ENCODE peak calls at places on chromosomes 16 and 17, in seven cellular contexts. One of them, this sample, is unnamed.

GRCh38 chr17:44106801-44107200 is 16.6 kb downstream of the HDAC5 start:
- DNase-seq in heart left ventricle: no peak
- DNase-seq in stomach: no peak
- DNase-seq in body of pancreas: no peak
- DNase-seq in right lobe of liver: no peak
- DNase-seq in tibial nerve: no peak
- DNase-seq in adrenal gland: no peak
- DNase-seq in this sample: no peak

GRCh38 chr17:80660527-80661198 is 116.0 kb downstream of the RPTOR start:
- DNase-seq in heart left ventricle: no peak
- DNase-seq in stomach: no peak
- DNase-seq in tibial nerve: no peak
- DNase-seq in right lobe of liver: no peak
- DNase-seq in adrenal gland: no peak
- DNase-seq in body of pancreas: no peak
- DNase-seq in this sample: no peak

GRCh38 chr16:14529010-14529669 is 100.9 kb downstream of the PARN start:
- DNase-seq in body of pancreas: peak; percentile 83
- DNase-seq in stomach: peak; percentile 77
- DNase-seq in tibial nerve: peak; percentile 81
- DNase-seq in right lobe of liver: peak; percentile 60
- DNase-seq in adrenal gland: peak; percentile 78
- DNase-seq in heart left ventricle: peak; percentile 77
- DNase-seq in this sample: peak; percentile 91

GRCh38 chr16:3087243-3087791 is 11.8 kb downstream of the ZSCAN10 start:
- DNase-seq in adrenal gland: peak; percentile 48
- DNase-seq in tibial nerve: no peak
- DNase-seq in body of pancreas: no peak
- DNase-seq in stomach: no peak
- DNase-seq in heart left ventricle: peak; percentile 62
- DNase-seq in right lobe of liver: peak; percentile 70
- DNase-seq in this sample: no peak

GRCh38 chr16:11123666-11124065 is 132.3 kb downstream of the SOCS1 start:
- DNase-seq in right lobe of liver: no peak
- DNase-seq in tibial nerve: no peak
- DNase-seq in body of pancreas: no peak
- DNase-seq in heart left ventricle: no peak
- DNase-seq in stomach: no peak
- DNase-seq in adrenal gland: no peak
- DNase-seq in this sample: no peak

GRCh38 chr16:83374951-83375350 is 432.8 kb upstream of the HSBP1 start:
- DNase-seq in heart left ventricle: no peak
- DNase-seq in adrenal gland: no peak
- DNase-seq in body of pancreas: no peak
- DNase-seq in stomach: no peak
- DNase-seq in tibial nerve: no peak
- DNase-seq in right lobe of liver: no peak
- DNase-seq in this sample: no peak

GRCh38 chr17:19717031-19717360 is 612 bp upstream of the SLC47A2 start:
- DNase-seq in stomach: no peak
- DNase-seq in heart left ventricle: no peak
- DNase-seq in adrenal gland: no peak
- DNase-seq in body of pancreas: no peak
- DNase-seq in right lobe of liver: no peak
- DNase-seq in tibial nerve: no peak
- DNase-seq in this sample: peak; percentile 56

GRCh38 chr17:3804503-3804931 is 3.5 kb upstream of the ITGAE start:
- DNase-seq in adrenal gland: no peak
- DNase-seq in heart left ventricle: no peak
- DNase-seq in body of pancreas: peak; percentile 56
- DNase-seq in stomach: no peak
- DNase-seq in tibial nerve: no peak
- DNase-seq in right lobe of liver: no peak
- DNase-seq in this sample: no peak

GRCh38 chr17:78113804-78114785 is 14.5 kb downstream of the TMC6 start:
- DNase-seq in stomach: no peak
- DNase-seq in heart left ventricle: no peak
- DNase-seq in right lobe of liver: no peak
- DNase-seq in body of pancreas: no peak
- DNase-seq in tibial nerve: no peak
- DNase-seq in adrenal gland: no peak
- DNase-seq in this sample: no peak

GRCh38 chr16:88653101-88653500 is 2.2 kb upstream of the CYBA start:
- DNase-seq in body of pancreas: no peak
- DNase-seq in right lobe of liver: no peak
- DNase-seq in adrenal gland: no peak
- DNase-seq in tibial nerve: no peak
- DNase-seq in stomach: no peak
- DNase-seq in heart left ventricle: no peak
- DNase-seq in this sample: no peak

GRCh38 chr16:56475226-56475625 is 23.9 kb downstream of the OGFOD1 start:
- DNase-seq in adrenal gland: no peak
- DNase-seq in heart left ventricle: no peak
- DNase-seq in body of pancreas: no peak
- DNase-seq in stomach: no peak
- DNase-seq in right lobe of liver: no peak
- DNase-seq in tibial nerve: no peak
- DNase-seq in this sample: no peak

GRCh38 chr17:14299261-14300093 is 1.4 kb upstream of the HS3ST3B1 start:
- DNase-seq in heart left ventricle: peak; percentile 32
- DNase-seq in tibial nerve: no peak
- DNase-seq in stomach: peak; percentile 40
- DNase-seq in body of pancreas: peak; percentile 34
- DNase-seq in right lobe of liver: peak; percentile 78
- DNase-seq in adrenal gland: no peak
- DNase-seq in this sample: peak; percentile 70

GRCh38 chr16:53191413-53191812 is 136.6 kb downstream of the CHD9 start:
- DNase-seq in stomach: no peak
- DNase-seq in body of pancreas: no peak
- DNase-seq in right lobe of liver: no peak
- DNase-seq in tibial nerve: no peak
- DNase-seq in heart left ventricle: no peak
- DNase-seq in adrenal gland: no peak
- DNase-seq in this sample: no peak

GRCh38 chr16:24773771-24774427 is 44.4 kb downstream of the TNRC6A start:
- DNase-seq in stomach: no peak
- DNase-seq in adrenal gland: no peak
- DNase-seq in tibial nerve: no peak
- DNase-seq in heart left ventricle: no peak
- DNase-seq in right lobe of liver: no peak
- DNase-seq in body of pancreas: no peak
- DNase-seq in this sample: no peak

GRCh38 chr16:49127103-49127502 is 154.5 kb downstream of the CBLN1 start:
- DNase-seq in body of pancreas: no peak
- DNase-seq in right lobe of liver: no peak
- DNase-seq in adrenal gland: no peak
- DNase-seq in tibial nerve: no peak
- DNase-seq in heart left ventricle: no peak
- DNase-seq in stomach: no peak
- DNase-seq in this sample: no peak

GRCh38 chr17:50887705-50888245 is 21.6 kb upstream of the TOB1 start:
- DNase-seq in stomach: peak; percentile 5
- DNase-seq in adrenal gland: no peak
- DNase-seq in right lobe of liver: no peak
- DNase-seq in body of pancreas: no peak
- DNase-seq in tibial nerve: no peak
- DNase-seq in heart left ventricle: no peak
- DNase-seq in this sample: no peak

GRCh38 chr17:82878545-82878944 is 38.7 kb upstream of the ZNF750 start:
- DNase-seq in heart left ventricle: no peak
- DNase-seq in adrenal gland: no peak
- DNase-seq in tibial nerve: peak; percentile 40
- DNase-seq in right lobe of liver: no peak
- DNase-seq in stomach: no peak
- DNase-seq in body of pancreas: no peak
- DNase-seq in this sample: peak; percentile 73

GRCh38 chr16:12410842-12411490 is 392.7 kb downstream of the CPPED1 start:
- DNase-seq in right lobe of liver: no peak
- DNase-seq in stomach: no peak
- DNase-seq in body of pancreas: no peak
- DNase-seq in adrenal gland: no peak
- DNase-seq in tibial nerve: no peak
- DNase-seq in heart left ventricle: no peak
- DNase-seq in this sample: no peak

DNA sequence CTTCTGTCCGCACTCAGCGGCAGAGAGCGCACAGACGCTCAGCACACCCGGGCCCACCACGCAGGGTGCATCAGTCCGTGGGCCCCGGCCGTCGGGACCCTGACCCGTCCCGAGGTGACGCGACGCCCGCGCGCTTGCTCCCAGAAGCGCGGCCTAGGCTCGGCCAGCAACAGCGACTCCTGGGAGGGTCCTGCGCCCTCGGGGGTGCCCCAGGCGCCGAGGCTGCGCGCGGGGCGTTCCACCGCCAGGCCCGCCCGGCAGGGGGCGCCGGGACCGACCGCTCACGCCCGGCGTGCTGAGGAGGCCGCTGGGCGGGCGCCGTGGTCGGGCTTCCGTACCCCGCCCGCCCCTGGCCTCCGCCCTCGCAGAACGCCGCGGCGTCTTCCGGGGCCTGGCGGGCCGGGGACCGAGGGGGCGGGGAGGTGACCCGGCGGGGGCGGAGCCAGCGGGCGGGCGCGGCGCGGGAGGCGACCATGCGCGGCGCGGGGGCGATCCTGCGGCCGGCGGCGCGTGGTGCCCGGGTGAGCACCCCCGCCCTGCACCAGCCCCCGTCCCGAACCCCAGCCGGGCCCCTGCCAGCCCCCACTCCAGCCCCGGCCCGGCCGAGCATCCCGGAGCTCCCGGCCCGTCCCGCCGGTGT is at the start of gene CISD3:
- DNase-seq in adrenal gland: peak; percentile 88
- DNase-seq in right lobe of liver: peak; percentile 93
- DNase-seq in heart left ventricle: peak; percentile 91
- DNase-seq in body of pancreas: peak; percentile 90
- DNase-seq in stomach: peak; percentile 91
- DNase-seq in tibial nerve: peak; percentile 64
- DNase-seq in this sample: peak; percentile 93
- TF ChIP-seq POLR2A in adrenal gland: no peak
- TF ChIP-seq POLR2A in right lobe of liver: peak; percentile 21
- TF ChIP-seq POLR2A in heart left ventricle: no peak
- TF ChIP-seq POLR2A in body of pancreas: no peak
- TF ChIP-seq POLR2A in stomach: no peak
- TF ChIP-seq POLR2A in tibial nerve: peak; percentile 36
- TF ChIP-seq POLR2A in this sample: no peak

GRCh38 chr16:78317871-78318270 is 218.4 kb downstream of the WWOX start:
- DNase-seq in stomach: no peak
- DNase-seq in heart left ventricle: peak; percentile 38
- DNase-seq in right lobe of liver: no peak
- DNase-seq in body of pancreas: no peak
- DNase-seq in tibial nerve: no peak
- DNase-seq in adrenal gland: peak; percentile 15
- DNase-seq in this sample: no peak
- H3K4me3 ChIP-seq in stomach: no peak overlapping the region
- H3K4me3 ChIP-seq in heart left ventricle: no peak overlapping the region
- H3K4me3 ChIP-seq in right lobe of liver: no peak overlapping the region
- H3K4me3 ChIP-seq in body of pancreas: no peak overlapping the region
- H3K4me3 ChIP-seq in tibial nerve: no peak overlapping the region
- H3K4me3 ChIP-seq in adrenal gland: no peak overlapping the region
- H3K4me3 ChIP-seq in this sample: no peak overlapping the region

GRCh38 chr17:73192894-73193701 is at the start of gene COG1:
- DNase-seq in body of pancreas: peak; percentile 91
- DNase-seq in stomach: peak; percentile 91
- DNase-seq in heart left ventricle: peak; percentile 92
- DNase-seq in right lobe of liver: peak; percentile 89
- DNase-seq in tibial nerve: peak; percentile 75
- DNase-seq in adrenal gland: peak; percentile 88
- DNase-seq in this sample: peak; percentile 93
- TF ChIP-seq POLR2A in body of pancreas: peak; percentile 86
- TF ChIP-seq POLR2A in stomach: no peak
- TF ChIP-seq POLR2A in heart left ventricle: no peak
- TF ChIP-seq POLR2A in right lobe of liver: peak; percentile 57
- TF ChIP-seq POLR2A in tibial nerve: no peak
- TF ChIP-seq POLR2A in adrenal gland: no peak
- TF ChIP-seq POLR2A in this sample: no peak

GRCh38 chr16:984106-984505 is 2.5 kb downstream of the SOX8 start:
- DNase-seq in stomach: no peak
- DNase-seq in tibial nerve: no peak
- DNase-seq in adrenal gland: no peak
- DNase-seq in right lobe of liver: no peak
- DNase-seq in heart left ventricle: no peak
- DNase-seq in body of pancreas: no peak
- DNase-seq in this sample: no peak
- H3K4me3 ChIP-seq in stomach: no peak overlapping the region
- H3K4me3 ChIP-seq in tibial nerve: peak overlapping the region; percentile 76
- H3K4me3 ChIP-seq in adrenal gland: no peak overlapping the region
- H3K4me3 ChIP-seq in right lobe of liver: no peak overlapping the region
- H3K4me3 ChIP-seq in heart left ventricle: no peak overlapping the region
- H3K4me3 ChIP-seq in body of pancreas: no peak overlapping the region
- H3K4me3 ChIP-seq in this sample: no peak overlapping the region

GRCh38 chr17:65545708-65546523 is 15.5 kb downstream of the AXIN2 start:
- DNase-seq in heart left ventricle: peak; percentile 42
- DNase-seq in right lobe of liver: no peak
- DNase-seq in body of pancreas: no peak
- DNase-seq in tibial nerve: no peak
- DNase-seq in stomach: no peak
- DNase-seq in adrenal gland: no peak
- DNase-seq in this sample: peak; percentile 53
- TF ChIP-seq POLR2A in heart left ventricle: no peak
- TF ChIP-seq POLR2A in right lobe of liver: no peak
- TF ChIP-seq POLR2A in body of pancreas: no peak
- TF ChIP-seq POLR2A in tibial nerve: no peak
- TF ChIP-seq POLR2A in stomach: no peak
- TF ChIP-seq POLR2A in adrenal gland: no peak
- TF ChIP-seq POLR2A in this sample: no peak

DNA sequence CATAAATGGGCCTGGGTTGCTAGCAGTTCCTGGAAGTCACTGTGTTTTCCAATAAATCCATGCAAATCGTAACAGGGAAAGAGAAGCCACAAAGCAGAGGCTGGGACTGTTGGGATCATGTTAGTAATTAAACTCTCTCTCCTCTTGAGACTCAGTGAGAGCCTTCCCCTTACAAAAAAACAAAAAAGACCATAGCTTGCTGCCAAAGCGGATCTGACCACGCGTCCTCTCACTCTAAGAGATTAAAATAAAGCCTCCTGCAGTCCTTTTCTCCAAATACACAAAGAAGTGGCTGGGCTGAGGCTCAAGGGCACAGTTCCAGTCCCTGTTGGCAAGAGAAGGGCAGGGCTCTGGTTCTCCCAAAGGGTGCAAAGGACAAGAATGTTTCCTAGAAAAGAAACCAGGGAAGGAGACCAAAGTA is 38.5 kb downstream of the PIGL start:
- DNase-seq in tibial nerve: peak; percentile 18
- DNase-seq in adrenal gland: peak; percentile 30
- DNase-seq in body of pancreas: peak; percentile 88
- DNase-seq in stomach: peak; percentile 89
- DNase-seq in right lobe of liver: peak; percentile 52
- DNase-seq in heart left ventricle: peak; percentile 48
- DNase-seq in this sample: peak; percentile 74
- H3K4me3 ChIP-seq in tibial nerve: no peak overlapping the region
- H3K4me3 ChIP-seq in adrenal gland: no peak overlapping the region
- H3K4me3 ChIP-seq in body of pancreas: no peak overlapping the region
- H3K4me3 ChIP-seq in stomach: no peak overlapping the region
- H3K4me3 ChIP-seq in right lobe of liver: peak overlapping the region; percentile 1
- H3K4me3 ChIP-seq in heart left ventricle: peak overlapping the region; percentile 13
- H3K4me3 ChIP-seq in this sample: no peak overlapping the region